ENCODE peak calls at places on chromosomes 1 and 21, in five cellular contexts. One of them, this sample, is unnamed.

GRCh38 chr1:196467230-196467629 is 141.0 kb downstream of the KCNT2 start:
- DNase-seq in skeletal muscle cell: no peak
- DNase-seq in activated gamma-delta T cell treated with Interleukin-2 at 50 U/mL for 16 hours: no peak
- DNase-seq in NCI-H1105: no peak
- DNase-seq in PC-3: peak
- DNase-seq in this sample: no peak

GRCh38 chr21:43631411-43632107 is 27.7 kb downstream of the HSF2BP start:
- DNase-seq in NCI-H1105: no peak
- DNase-seq in activated gamma-delta T cell treated with Interleukin-2 at 50 U/mL for 16 hours: no peak
- DNase-seq in skeletal muscle cell: no peak
- DNase-seq in PC-3: peak
- DNase-seq in this sample: no peak

GRCh38 chr1:8746554-8746953 is 70.9 kb downstream of the RERE start:
- DNase-seq in skeletal muscle cell: no peak
- DNase-seq in PC-3: peak
- DNase-seq in activated gamma-delta T cell treated with Interleukin-2 at 50 U/mL for 16 hours: no peak
- DNase-seq in NCI-H1105: no peak
- DNase-seq in this sample: no peak

GRCh38 chr1:205588691-205589445 is 42.9 kb downstream of the ELK4 start:
- DNase-seq in PC-3: peak
- DNase-seq in activated gamma-delta T cell treated with Interleukin-2 at 50 U/mL for 16 hours: no peak
- DNase-seq in NCI-H1105: no peak
- DNase-seq in skeletal muscle cell: no peak
- DNase-seq in this sample: peak

GRCh38 chr1:20280906-20281305 is 9.8 kb upstream of the VWA5B1 start:
- DNase-seq in NCI-H1105: no peak
- DNase-seq in activated gamma-delta T cell treated with Interleukin-2 at 50 U/mL for 16 hours: no peak
- DNase-seq in skeletal muscle cell: no peak
- DNase-seq in PC-3: no peak
- DNase-seq in this sample: no peak

GRCh38 chr1:66937529-66938234 is 12.9 kb downstream of the MIER1 start:
- DNase-seq in skeletal muscle cell: no peak
- DNase-seq in PC-3: no peak
- DNase-seq in NCI-H1105: no peak
- DNase-seq in activated gamma-delta T cell treated with Interleukin-2 at 50 U/mL for 16 hours: no peak
- DNase-seq in this sample: no peak

GRCh38 chr1:24311731-24312130 is 7.4 kb upstream of the GRHL3 start:
- DNase-seq in skeletal muscle cell: no peak
- DNase-seq in PC-3: no peak
- DNase-seq in activated gamma-delta T cell treated with Interleukin-2 at 50 U/mL for 16 hours: no peak
- DNase-seq in NCI-H1105: no peak
- DNase-seq in this sample: no peak

GRCh38 chr1:7042322-7043231 is 257.3 kb downstream of the CAMTA1 start:
- DNase-seq in NCI-H1105: peak
- DNase-seq in activated gamma-delta T cell treated with Interleukin-2 at 50 U/mL for 16 hours: no peak
- DNase-seq in skeletal muscle cell: peak
- DNase-seq in PC-3: peak
- DNase-seq in this sample: peak

GRCh38 chr1:37620707-37621106 is 14.0 kb downstream of the RSPO1 start:
- DNase-seq in activated gamma-delta T cell treated with Interleukin-2 at 50 U/mL for 16 hours: no peak
- DNase-seq in PC-3: peak
- DNase-seq in skeletal muscle cell: no peak
- DNase-seq in NCI-H1105: no peak
- DNase-seq in this sample: no peak

GRCh38 chr21:27369962-27370578 is 403.2 kb upstream of the ADAMTS5 start:
- DNase-seq in activated gamma-delta T cell treated with Interleukin-2 at 50 U/mL for 16 hours: no peak
- DNase-seq in skeletal muscle cell: no peak
- DNase-seq in NCI-H1105: no peak
- DNase-seq in PC-3: no peak
- DNase-seq in this sample: no peak

GRCh38 chr1:19597463-19598309 is 46.4 kb upstream of the NBL1 start:
- DNase-seq in NCI-H1105: peak
- DNase-seq in skeletal muscle cell: no peak
- DNase-seq in activated gamma-delta T cell treated with Interleukin-2 at 50 U/mL for 16 hours: no peak
- DNase-seq in PC-3: peak
- DNase-seq in this sample: no peak